ENCODE peak calls at places on chromosome 13, in five cellular contexts. Z is H1, D is mesenchymal stem cell, M is IMR-90, K is mesendoderm. E is an unnamed sample.

GRCh38 chr13:99218969-99219368 is 18.3 kb downstream of the UBAC2 start:
- DNase-seq in Z (no peak), D (no peak), M (no peak), K (no peak), E (no peak)

GRCh38 chr13:64538711-64539110 is 2691.4 kb downstream of the PCDH9 start:
- DNase-seq in Z (no peak), D (no peak), M (peak), K (no peak), E (no peak)

GRCh38 chr13:48235100-48235813 is 2.3 kb downstream of the ITM2B start:
- DNase-seq in Z (no peak), D (peak), M (peak), K (peak), E (no peak)

GRCh38 chr13:42007844-42008243 is 40.6 kb upstream of the DGKH start:
- DNase-seq in Z (no peak), D (peak), M (peak), K (no peak), E (no peak)

GRCh38 chr13:38321654-38322053 is 28.0 kb upstream of the UFM1 start:
- DNase-seq in Z (no peak), D (no peak), M (no peak), K (no peak), E (no peak)

GRCh38 chr13:27810461-27810860 is 18.2 kb downstream of the GSX1 start:
- DNase-seq in Z (no peak), D (no peak), M (no peak), K (no peak), E (no peak)

GRCh38 chr13:79044415-79044814 is 361.6 kb downstream of the RBM26 start:
- DNase-seq in Z (no peak), D (no peak), M (no peak), K (no peak), E (no peak)

GRCh38 chr13:23741879-23742510 is 147.2 kb downstream of the MIPEP start:
- DNase-seq in Z (peak), D (no peak), M (no peak), K (peak), E (peak)

GRCh38 chr13:76820759-76821158 is 65.4 kb downstream of the KCTD12 start:
- DNase-seq in Z (no peak), D (peak), M (no peak), K (peak), E (no peak)

GRCh38 chr13:111845621-111846351 is 221.2 kb upstream of the SOX1 start:
- DNase-seq in Z (peak), D (no peak), M (no peak), K (peak), E (no peak)

GRCh38 chr13:67369895-67370660 is 139.9 kb upstream of the PCDH9 start:
- DNase-seq in Z (no peak), D (peak), M (peak), K (peak), E (no peak)

GRCh38 chr13:24275041-24275440 is 34.3 kb upstream of the C1QTNF9 start:
- DNase-seq in Z (no peak), D (no peak), M (no peak), K (no peak), E (no peak)

GRCh38 chr13:75832812-75833211 is 196.7 kb downstream of the LMO7 start:
- DNase-seq in Z (no peak), D (no peak), M (no peak), K (no peak), E (no peak)

GRCh38 chr13:72180253-72180952 is 313.4 kb upstream of the DACH1 start:
- DNase-seq in Z (no peak), D (no peak), M (peak), K (no peak), E (no peak)

GRCh38 chr13:31733066-31733465 is 6.3 kb upstream of the RXFP2 start:
- DNase-seq in Z (no peak), D (peak), M (peak), K (peak), E (no peak)
- H3K9ac ChIP-seq in Z (no peak), D (peak), M (no peak), K (no peak), E (no peak)

GRCh38 chr13:40631605-40632004 is 34.8 kb downstream of the FOXO1 start:
- DNase-seq in Z (no peak), D (no peak), M (no peak), K (no peak), E (no peak)

GRCh38 chr13:40639226-40639681 is 27.2 kb downstream of the FOXO1 start:
- DNase-seq in Z (no peak), D (peak), M (no peak), K (peak), E (no peak)

GRCh38 chr13:40632915-40633314 is 33.5 kb downstream of the FOXO1 start:
- DNase-seq in Z (no peak), D (no peak), M (no peak), K (no peak), E (no peak)

GRCh38 chr13:40637644-40638043 is 28.8 kb downstream of the FOXO1 start:
- DNase-seq in Z (no peak), D (peak), M (no peak), K (no peak), E (no peak)

GRCh38 chr13:40635315-40635995 is 31.0 kb downstream of the FOXO1 start:
- DNase-seq in Z (no peak), D (no peak), M (no peak), K (no peak), E (no peak)
- H3K23ac ChIP-seq in Z (no peak), D (no peak), M (no peak), K (no peak), E (no peak)

GRCh38 chr13:98171806-98172569 is 5.1 kb downstream of the RNF113B start:
- DNase-seq in Z (no peak), D (peak), M (peak), K (peak), E (no peak)
- H3K4me3 ChIP-seq in Z (no peak), D (peak), M (no peak), K (no peak), E (no peak)

DNA sequence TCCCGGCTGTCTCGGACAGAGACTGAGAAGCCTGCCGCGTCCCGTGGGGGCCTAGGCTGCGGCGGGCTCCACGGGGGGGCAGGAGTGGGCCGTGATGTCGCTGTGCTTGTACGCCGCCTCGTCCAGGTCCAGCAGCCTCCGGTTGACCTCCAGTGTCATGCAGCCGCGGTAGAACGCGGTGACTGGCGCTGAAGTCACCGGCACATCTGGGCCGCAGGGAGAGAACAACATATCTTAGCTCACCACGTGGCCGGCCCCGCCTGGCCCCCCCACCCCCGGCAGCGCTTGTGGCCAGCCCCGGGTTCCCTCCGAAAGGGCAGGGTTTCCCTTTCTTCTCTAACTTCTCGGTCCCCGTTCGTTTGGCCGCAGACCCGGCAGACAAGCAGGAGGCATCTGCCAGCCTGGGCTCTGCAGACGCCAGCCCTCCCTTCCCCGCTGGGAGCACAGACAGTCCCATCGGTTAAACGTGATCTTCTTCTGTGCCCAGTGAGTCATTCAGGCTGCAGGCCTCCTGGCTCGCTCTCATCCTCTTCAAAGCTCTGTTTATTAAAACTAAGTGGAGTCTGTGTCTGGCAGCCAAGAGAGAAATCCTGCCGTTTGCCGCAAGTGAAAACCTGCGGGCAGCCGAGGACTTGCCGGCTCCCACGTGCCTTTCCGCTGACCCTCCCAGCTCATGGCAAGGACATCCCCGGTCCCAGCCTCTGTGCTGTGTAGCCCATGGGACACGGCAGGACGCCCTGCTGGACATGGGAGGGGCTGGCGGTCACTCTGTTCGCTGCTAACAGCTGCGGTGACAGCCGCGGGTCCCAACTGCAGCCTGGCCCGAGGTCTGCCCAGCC is 42.8 kb downstream of the GAS6 start:
- DNase-seq in Z (no peak), D (peak), M (peak), K (no peak), E (no peak)
- H3K9ac ChIP-seq in Z (no peak), D (peak), M (peak), K (no peak), E (peak)